ENCODE peak calls at places on chromosome 15, in four cellular contexts. D is EL; Z is activated CD4-positive, alpha-beta T cell treated with anti-CD3 and anti-CD28 coated beads for 24 hours; R is ACHN. J is an unnamed sample.
A peak's percentile ranks its signal among the peaks of the same experiment; 100 is the strongest.

GRCh38 chr15:58224068-58224467 is 85.9 kb downstream of the AQP9 start:
- DNase-seq in D (no peak), Z (no peak), R (no peak), J (no peak)

GRCh38 chr15:92226020-92226612 is 167.6 kb upstream of the ST8SIA2 start:
- DNase-seq in D (peak; percentile 1), Z (no peak), R (peak; percentile 19), J (no peak)

GRCh38 chr15:82943176-82943575 is 9.3 kb downstream of the HOMER2 start:
- DNase-seq in D (no peak), Z (no peak), R (peak; percentile 31), J (no peak)

GRCh38 chr15:62966294-62966693 is 76.3 kb upstream of the TPM1 start:
- DNase-seq in D (no peak), Z (no peak), R (no peak), J (no peak)

GRCh38 chr15:66757030-66757429 is 55.0 kb downstream of the SMAD6 start:
- DNase-seq in D (no peak), Z (no peak), R (no peak), J (no peak)

GRCh38 chr15:99441427-99441766 is 124.4 kb upstream of the MEF2A start:
- DNase-seq in D (no peak), Z (no peak), R (no peak), J (no peak)

GRCh38 chr15:74202461-74203401 is at the start of gene STRA6:
- DNase-seq in D (peak; percentile 37), Z (no peak), R (no peak), J (no peak)

GRCh38 chr15:92714457-92715401 is 59.2 kb upstream of the FAM174B start:
- DNase-seq in D (peak; percentile 74), Z (peak; percentile 71), R (peak; percentile 63), J (peak; percentile 38)

GRCh38 chr15:78402056-78402610 is 35.9 kb upstream of the IREB2 start:
- DNase-seq in D (no peak), Z (no peak), R (no peak), J (no peak)

GRCh38 chr15:33679065-33679464 is 289.2 kb upstream of the CHRM5 start:
- DNase-seq in D (peak; percentile 9), Z (no peak), R (peak; percentile 83), J (no peak)

GRCh38 chr15:90710436-90710835 is 6.7 kb upstream of the BLM start:
- DNase-seq in D (no peak), Z (no peak), R (no peak), J (no peak)

GRCh38 chr15:59292393-59292792 is 80.3 kb downstream of the MYO1E start:
- DNase-seq in D (no peak), Z (no peak), R (no peak), J (no peak)